ENCODE peak calls at places on chromosomes 3 and 15, in six cellular contexts. N, F, I, S, R and V are unnamed samples.

GRCh38 chr15:99306694-99307338 is 55.5 kb downstream of the LRRC28 start:
- DNase-seq in S (peak; percentile 64), N (no peak), F (no peak), R (no peak), I (peak; percentile 50), V (no peak)

GRCh38 chr3:117903226-117903625 is 1131.4 kb downstream of the IGSF11 start:
- DNase-seq in N (peak; percentile 4), F (no peak), R (no peak), I (no peak), S (no peak), V (no peak)

GRCh38 chr3:112531358-112531781 is 30.4 kb downstream of the ATG3 start:
- DNase-seq in F (no peak), R (no peak), N (no peak), S (no peak), I (peak; percentile 3), V (no peak)

GRCh38 chr3:5197470-5198312 is 10.2 kb downstream of the EDEM1 start:
- DNase-seq in S (no peak), I (no peak), R (no peak), N (no peak), F (no peak), V (no peak)

GRCh38 chr15:68334661-68335124 is 57.1 kb downstream of the FEM1B start:
- DNase-seq in N (peak; percentile 48), I (no peak), R (no peak), F (no peak), S (peak; percentile 71), V (no peak)

GRCh38 chr3:143897558-143898305 is 49.5 kb upstream of the SLC9A9 start:
- DNase-seq in S (no peak), I (no peak), N (peak; percentile 54), R (no peak), F (no peak), V (no peak)

GRCh38 chr15:64596701-64597468 is 136.5 kb downstream of the ZNF609 start:
- DNase-seq in I (no peak), N (peak; percentile 40), S (peak; percentile 77), R (no peak), F (no peak), V (peak; percentile 27)

GRCh38 chr3:33099701-33100100 is 2.8 kb upstream of the GLB1 start:
- DNase-seq in R (no peak), N (no peak), F (no peak), S (no peak), I (peak; percentile 29), V (no peak)

GRCh38 chr15:96247631-96248305 is 82.7 kb upstream of the NR2F2 start:
- DNase-seq in F (no peak), S (no peak), N (no peak), I (no peak), R (no peak), V (no peak)

GRCh38 chr15:51368751-51369450 is 27.4 kb downstream of the GLDN start:
- DNase-seq in I (peak; percentile 42), R (no peak), S (no peak), N (peak; percentile 48), F (no peak), V (no peak)

GRCh38 chr3:8665407-8665896 is 20.9 kb upstream of the SSUH2 start:
- DNase-seq in I (peak; percentile 56), R (no peak), N (no peak), S (no peak), F (no peak), V (no peak)

GRCh38 chr3:52782412-52783210 is 5.2 kb downstream of the ITIH1 start:
- DNase-seq in R (no peak), F (no peak), I (no peak), N (no peak), S (peak; percentile 3), V (peak; percentile 3)

GRCh38 chr3:20256144-20256543 is 70.1 kb upstream of the SGO1 start:
- DNase-seq in R (no peak), F (no peak), I (no peak), N (no peak), S (no peak), V (no peak)

GRCh38 chr3:113533534-113533892 is 1.2 kb downstream of the SIDT1 start:
- DNase-seq in F (no peak), S (no peak), N (no peak), R (no peak), I (no peak), V (peak; percentile 31)

GRCh38 chr15:52164631-52165265 is 26.4 kb downstream of the GNB5 start:
- DNase-seq in F (no peak), I (no peak), N (no peak), R (no peak), S (no peak), V (no peak)

GRCh38 chr3:17038141-17038540 is 153.4 kb downstream of the PLCL2 start:
- DNase-seq in S (no peak), N (no peak), I (no peak), R (no peak), F (no peak), V (no peak)

GRCh38 chr3:4774531-4774930 is 204.7 kb upstream of the BHLHE40 start:
- DNase-seq in I (no peak), R (peak; percentile 77), F (no peak), S (no peak), N (no peak), V (no peak)

GRCh38 chr15:91917991-91918390 is 64.5 kb downstream of the SLCO3A1 start:
- DNase-seq in R (no peak), N (no peak), S (no peak), F (no peak), I (no peak), V (no peak)

GRCh38 chr3:133855772-133856171 is 39.9 kb downstream of the RAB6B start:
- DNase-seq in R (no peak), I (no peak), N (peak; percentile 25), F (no peak), S (no peak), V (no peak)

GRCh38 chr15:56017920-56018319 is 24.5 kb upstream of the NEDD4 start:
- DNase-seq in N (no peak), R (no peak), S (no peak), I (peak; percentile 83), F (no peak), V (no peak)

GRCh38 chr15:61528590-61528929 is 299.5 kb upstream of the RORA start:
- DNase-seq in F (no peak), I (no peak), R (no peak), N (no peak), S (no peak), V (no peak)

GRCh38 chr3:146035366-146035765 is 125.6 kb downstream of the PLOD2 start:
- DNase-seq in F (no peak), S (no peak), R (no peak), N (no peak), I (no peak), V (no peak)

GRCh38 chr3:55183259-55183658 is 255.4 kb upstream of the LRTM1 start:
- DNase-seq in R (no peak), I (no peak), S (no peak), N (no peak), F (peak; percentile 82), V (no peak)

GRCh38 chr3:173711619-173712018 is 314.1 kb downstream of the NLGN1 start:
- DNase-seq in I (no peak), N (no peak), F (no peak), S (no peak), R (no peak), V (no peak)

GRCh38 chr3:172666181-172666872 is 44.5 kb downstream of the NCEH1 start:
- DNase-seq in N (no peak), F (peak; percentile 81), S (no peak), R (no peak), I (no peak), V (no peak)
- TF ChIP-seq CTCF in N (peak; percentile 58), F (peak; percentile 2), S (no peak), R (no peak), I (no peak), V (no peak)

DNA sequence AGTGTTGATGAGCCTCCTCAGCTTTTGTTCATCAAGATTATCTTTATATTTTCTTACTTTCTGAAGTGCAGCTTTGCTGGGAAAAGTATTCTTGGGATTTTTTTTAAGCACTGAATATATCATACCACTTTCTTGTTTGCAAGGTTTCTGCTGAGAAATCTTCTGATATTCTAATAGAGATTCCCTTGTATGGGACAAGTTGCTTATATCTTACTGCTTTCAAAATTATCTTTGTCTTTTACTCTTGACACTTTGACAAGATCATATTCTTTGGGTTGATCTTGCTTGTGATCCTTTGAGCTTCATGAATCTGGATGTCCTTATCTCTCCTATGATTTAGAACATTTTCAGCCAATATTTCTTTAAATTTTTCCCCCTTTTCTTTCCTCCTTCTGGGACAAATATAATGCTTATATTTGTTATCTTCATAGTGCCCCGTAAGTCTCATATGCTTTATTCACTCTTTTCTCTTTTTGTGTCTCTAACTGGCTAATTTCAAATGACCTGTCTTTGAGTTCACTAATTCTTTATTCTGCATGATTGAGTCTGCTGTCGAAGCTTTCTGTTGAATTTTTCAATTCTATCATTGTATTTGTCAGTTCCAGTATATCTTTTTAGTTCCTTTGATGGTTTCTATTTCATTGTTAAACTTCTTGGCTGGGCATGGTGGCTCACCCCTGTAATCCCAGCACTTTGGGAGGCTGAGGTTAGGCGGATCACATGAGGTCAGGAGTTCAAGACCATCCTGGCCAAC is 211.4 kb upstream of the MANF start:
- DNase-seq in S (no peak), I (no peak), F (no peak), N (no peak), R (no peak), V (no peak)
- H3K4me3 ChIP-seq in S (no peak overlapping the region), I (no peak overlapping the region), F (no peak overlapping the region), N (no peak overlapping the region), R (no peak overlapping the region), V (no peak overlapping the region)

GRCh38 chr3:14153663-14154062 is 24.7 kb downstream of the XPC start:
- DNase-seq in I (no peak), S (no peak), N (no peak), R (no peak), F (peak; percentile 19), V (no peak)
- H3K36me3 ChIP-seq in I (peaks cover 46% of the 10 kb centered on the region), S (peaks cover 60% of the 10 kb centered on the region), N (peaks cover 45% of the 10 kb centered on the region), R (no peaks in the 10 kb centered on the region), F (peaks cover 91% of the 10 kb centered on the region), V (peaks cover 47% of the 10 kb centered on the region)

GRCh38 chr3:57108684-57109083 is 48.2 kb downstream of the SPATA12 start:
- DNase-seq in R (no peak), F (no peak), N (no peak), S (no peak), I (no peak), V (no peak)
- TF ChIP-seq CTCF in R (no peak), F (no peak), N (no peak), S (no peak), I (no peak), V (no peak)

GRCh38 chr3:193594946-193595689 is 2.1 kb downstream of the OPA1 start:
- DNase-seq in N (peak; percentile 18), R (no peak), F (no peak), I (no peak), S (no peak), V (no peak)
- H3K4me3 ChIP-seq in N (no peak overlapping the region), R (no peak overlapping the region), F (no peak overlapping the region), I (peak overlapping the region; percentile 7), S (no peak overlapping the region), V (no peak overlapping the region)